ENCODE peak calls at places on chromosomes 16 and 17, in six cellular contexts. H, T, I, M, F and N are unnamed samples.

GRCh38 chr17:69960755-69961154 is 114.3 kb upstream of the KCNJ16 start:
- DNase-seq in T (no peak), I (no peak), F (no peak), H (no peak), M (no peak), N (no peak)

GRCh38 chr17:60525347-60525623 is 757 bp downstream of the APPBP2 start:
- DNase-seq in M (no peak), I (peak; percentile 50), F (no peak), H (no peak), T (no peak), N (no peak)

GRCh38 chr17:17837966-17838962 is 1.5 kb upstream of the SREBF1 start:
- DNase-seq in H (no peak), M (no peak), I (peak; percentile 59), T (peak; percentile 77), F (peak; percentile 57), N (peak; percentile 92)

GRCh38 chr17:13476722-13477121 is 125.0 kb downstream of the HS3ST3A1 start:
- DNase-seq in I (no peak), F (no peak), M (no peak), H (no peak), T (no peak), N (no peak)

GRCh38 chr16:19203374-19203966 is 35.4 kb downstream of the SYT17 start:
- DNase-seq in I (no peak), F (no peak), T (no peak), M (peak; percentile 27), H (no peak), N (peak; percentile 8)

GRCh38 chr16:54286067-54286329 is 589 bp downstream of the IRX3 start:
- DNase-seq in M (no peak), F (no peak), H (no peak), T (no peak), I (no peak), N (no peak)

GRCh38 chr16:88534731-88535141 is 35.5 kb upstream of the ZC3H18 start:
- DNase-seq in T (peak; percentile 71), I (no peak), F (no peak), M (no peak), H (no peak), N (peak; percentile 79)

GRCh38 chr16:91484-91883 is 13.5 kb downstream of the MPG start:
- DNase-seq in T (no peak), I (no peak), H (no peak), F (no peak), M (no peak), N (no peak)

GRCh38 chr17:49069585-49070273 is 62.8 kb upstream of the B4GALNT2 start:
- DNase-seq in F (no peak), T (no peak), M (no peak), I (peak; percentile 45), H (no peak), N (no peak)

GRCh38 chr17:10144976-10145375 is 53.4 kb downstream of the GAS7 start:
- DNase-seq in I (no peak), T (no peak), H (no peak), F (no peak), M (no peak), N (no peak)

GRCh38 chr16:83305092-83305491 is 502.7 kb upstream of the HSBP1 start:
- DNase-seq in F (no peak), T (no peak), M (no peak), H (no peak), I (peak; percentile 82), N (no peak)

GRCh38 chr17:4554441-4554996 is 665 bp downstream of the MYBBP1A start:
- DNase-seq in M (no peak), I (no peak), H (peak; percentile 27), T (no peak), F (no peak), N (no peak)

GRCh38 chr17:79332011-79332410 is 257.4 kb downstream of the ENGASE start:
- DNase-seq in F (no peak), M (no peak), I (no peak), T (no peak), H (no peak), N (no peak)

GRCh38 chr16:49003022-49003421 is 278.6 kb downstream of the CBLN1 start:
- DNase-seq in I (no peak), F (no peak), T (no peak), H (no peak), M (no peak), N (no peak)
- TF ChIP-seq MYC in I (no peak), F (no peak), T (no peak), H (no peak), M (no peak), N (no peak)

GRCh38 chr16:9807302-9807701 is 374.9 kb downstream of the GRIN2A start:
- DNase-seq in F (no peak), M (no peak), H (no peak), I (no peak), T (no peak), N (no peak)
- TF ChIP-seq MYC in F (no peak), M (no peak), H (no peak), I (no peak), T (no peak), N (no peak)

DNA sequence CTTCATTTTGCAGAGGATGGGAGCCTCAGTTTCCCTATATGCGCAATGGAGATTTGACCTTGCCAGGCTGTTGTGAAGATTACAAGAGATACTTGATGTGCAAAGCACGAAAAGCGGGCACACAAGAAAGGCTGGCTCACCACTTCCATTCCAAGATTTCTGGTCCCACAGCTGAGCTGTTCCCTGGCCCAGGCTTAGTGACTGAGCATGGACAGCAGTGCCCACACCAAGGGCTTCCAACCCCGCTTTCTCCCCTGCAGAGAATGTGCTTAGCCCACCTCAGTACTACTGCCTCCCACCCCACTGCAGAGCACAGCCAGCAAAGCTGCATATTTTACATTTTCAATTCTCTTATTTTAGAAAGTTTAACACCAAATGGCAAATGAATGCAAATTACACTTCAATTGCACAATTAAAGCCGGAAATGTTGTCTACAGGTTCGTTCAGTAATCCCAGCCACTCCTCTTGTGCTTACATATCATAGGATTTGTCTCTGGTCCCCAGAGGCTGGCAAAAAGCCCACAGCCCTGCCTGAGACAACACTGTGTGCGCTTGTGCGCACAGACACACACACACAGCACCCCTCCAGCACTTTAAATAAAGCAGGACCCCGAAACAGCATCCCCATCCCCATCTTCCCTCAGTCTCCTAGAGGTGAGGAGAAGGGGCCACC is 51.8 kb downstream of the VAC14 start:
- DNase-seq in F (no peak), I (no peak), M (no peak), T (no peak), H (no peak), N (peak; percentile 95)
- TF ChIP-seq MYC in F (no peak), I (no peak), M (no peak), T (no peak), H (no peak), N (no peak)

GRCh38 chr16:27677300-27677699 is 127.4 kb downstream of the KATNIP start:
- DNase-seq in T (peak; percentile 14), M (no peak), H (no peak), F (peak; percentile 21), I (peak; percentile 43), N (no peak)
- TF ChIP-seq MYC in T (no peak), M (no peak), H (no peak), F (no peak), I (no peak), N (no peak)

DNA sequence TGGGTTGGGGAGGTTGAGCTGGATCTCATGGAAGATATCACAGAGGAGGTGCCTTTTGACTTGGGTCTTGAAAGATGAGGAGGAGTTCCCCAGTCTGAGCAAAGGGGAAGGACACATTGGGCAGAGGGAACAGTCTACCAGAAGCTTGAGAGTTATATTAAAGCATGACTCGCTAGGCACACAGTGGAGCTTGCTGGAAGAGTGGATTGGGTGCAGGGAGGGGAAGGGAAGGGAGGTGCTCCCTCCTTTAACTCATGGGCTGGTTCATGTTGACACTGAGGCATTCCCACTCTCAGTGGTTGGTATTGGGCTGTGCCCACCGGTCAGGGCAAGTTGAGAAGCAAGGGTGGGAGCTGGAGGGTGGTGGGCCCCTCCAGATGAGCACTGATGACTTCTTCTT is 5.9 kb downstream of the TMEM98 start:
- DNase-seq in I (no peak), F (no peak), M (no peak), T (no peak), H (no peak), N (no peak)
- TF ChIP-seq MYC in I (no peak), F (no peak), M (no peak), T (no peak), H (no peak), N (no peak)